ENCODE peak calls at places on chromosomes 3 and 15, in eight cellular contexts. K is HFF-Myc; O is NCI-H1930; D is adipocyte; N is AG20443; T is stimulated activated CD8-positive, alpha-beta memory T cell treated with anti-CD3 and anti-CD28 coated beads, Interleukin-2, amount 100 ng/mL, for 48 hours; I is small intestine; X is omental fat pad. E is an unnamed sample.

GRCh38 chr3:10527295-10528016 is 22.1 kb upstream of the ATP2B2 start:
- DNase-seq in N (no peak), D (no peak), I (no peak), X (no peak), O (no peak), T (no peak), K (no peak), E (no peak)

GRCh38 chr3:43582876-43583275 is 38.9 kb downstream of the ANO10 start:
- DNase-seq in K (no peak), N (no peak), X (no peak), D (no peak), O (no peak), I (no peak), T (no peak), E (no peak)

GRCh38 chr3:107574650-107575049 is 51.9 kb downstream of the BBX start:
- DNase-seq in X (no peak), N (peak), D (peak), I (peak), O (no peak), K (peak), T (no peak), E (no peak)

GRCh38 chr3:40258555-40258954 is 51.0 kb upstream of the EIF1B start:
- DNase-seq in D (peak), T (no peak), O (no peak), I (no peak), N (peak), K (no peak), X (no peak), E (no peak)

GRCh38 chr3:113111308-113111707 is 100.0 kb upstream of the BOC start:
- DNase-seq in X (no peak), N (no peak), D (no peak), T (no peak), O (no peak), K (no peak), I (no peak), E (no peak)

GRCh38 chr15:80904941-80905532 is 84.6 kb downstream of the MESD start:
- DNase-seq in O (no peak), K (no peak), T (no peak), X (no peak), N (no peak), D (no peak), I (no peak), E (no peak)

GRCh38 chr15:59531066-59531465 is 80.5 kb upstream of the GCNT3 start:
- DNase-seq in X (no peak), T (no peak), D (no peak), K (no peak), I (peak), N (no peak), O (no peak), E (no peak)

GRCh38 chr15:40330368-40330836 is 6.9 kb downstream of the INAFM2 start:
- DNase-seq in D (no peak), T (no peak), N (peak), K (no peak), X (no peak), O (no peak), I (no peak), E (no peak)